ENCODE peak calls at places on chromosomes 16 and 17, in seven cellular contexts. Q is heart right ventricle; S is CD8-positive, alpha-beta memory T cell; M is left ventricle myocardium inferior; W is MG63; G is CD8-positive, alpha-beta T cell; A is Caco-2. X is an unnamed sample.

GRCh38 chr17:64256913-64257807 is 5.9 kb downstream of the TEX2 start:
- DNase-seq in G (no peak), W (no peak), S (no peak), A (no peak), M (no peak), Q (no peak), X (no peak)

GRCh38 chr17:60086822-60087591 is 8.3 kb upstream of the HEATR6 start:
- DNase-seq in A (no peak), Q (no peak), S (no peak), G (no peak), W (peak; percentile 84), M (no peak), X (no peak)

GRCh38 chr16:84876873-84877606 is 57.3 kb downstream of the CRISPLD2 start:
- DNase-seq in M (peak; percentile 6), Q (no peak), A (no peak), S (no peak), G (no peak), W (no peak), X (no peak)

GRCh38 chr17:42288985-42289862 is 926 bp downstream of the STAT5A start:
- DNase-seq in W (no peak), M (no peak), A (no peak), G (peak; percentile 53), Q (peak; percentile 43), S (peak; percentile 80), X (no peak)

GRCh38 chr16:28063611-28064061 is at the start of gene GSG1L:
- DNase-seq in Q (no peak), G (no peak), A (peak; percentile 11), S (no peak), W (no peak), M (no peak), X (no peak)

GRCh38 chr16:69423189-69423588 is 1.2 kb upstream of the CYB5B start:
- DNase-seq in W (no peak), G (no peak), M (no peak), S (no peak), A (no peak), Q (no peak), X (no peak)

GRCh38 chr17:72185571-72185970 is 64.8 kb downstream of the SOX9 start:
- DNase-seq in A (no peak), M (peak; percentile 64), W (no peak), G (no peak), Q (peak; percentile 46), S (no peak), X (no peak)

GRCh38 chr17:61409301-61410099 is 9.9 kb downstream of the TBX2 start:
- DNase-seq in A (peak; percentile 88), W (peak; percentile 80), Q (peak; percentile 74), S (no peak), G (peak; percentile 30), M (no peak), X (no peak)

GRCh38 chr17:27494192-27495091 is 38.2 kb downstream of the KSR1 start:
- DNase-seq in S (no peak), Q (peak; percentile 63), W (peak; percentile 83), M (peak; percentile 67), G (no peak), A (peak; percentile 92), X (no peak)

GRCh38 chr16:55873122-55873521 is 2.1 kb downstream of the CES5A start:
- DNase-seq in Q (no peak), W (no peak), G (no peak), A (no peak), S (no peak), M (no peak), X (no peak)

GRCh38 chr16:55875273-55875672 is at the start of gene CES5A:
- DNase-seq in Q (no peak), G (no peak), A (no peak), M (no peak), W (no peak), S (no peak), X (no peak)

GRCh38 chr16:55872130-55872529 is 3.0 kb downstream of the CES5A start:
- DNase-seq in Q (no peak), M (no peak), A (no peak), W (no peak), G (no peak), S (no peak), X (no peak)

GRCh38 chr16:55871411-55872038 is 3.6 kb downstream of the CES5A start:
- DNase-seq in Q (no peak), G (no peak), A (no peak), M (no peak), W (no peak), S (no peak), X (no peak)

GRCh38 chr16:55876854-55877253 is 1.7 kb upstream of the CES5A start:
- DNase-seq in M (no peak), S (no peak), Q (no peak), A (no peak), G (no peak), W (peak; percentile 13), X (no peak)
- H3K27me3 ChIP-seq in M (peaks cover 41% of the 10 kb centered on the region), S (no peaks in the 10 kb centered on the region), Q (no peaks in the 10 kb centered on the region), A (no peaks in the 10 kb centered on the region), G (no peaks in the 10 kb centered on the region), W (peaks cover 14% of the 10 kb centered on the region), X (no peaks in the 10 kb centered on the region)

GRCh38 chr16:29992371-29992967 is 2.9 kb downstream of the HIRIP3 start:
- DNase-seq in G (no peak), M (no peak), W (peak; percentile 41), Q (no peak), A (no peak), S (no peak), X (no peak)

GRCh38 chr16:29994613-29995329 is 646 bp downstream of the HIRIP3 start:
- DNase-seq in A (peak; percentile 84), Q (peak; percentile 61), S (no peak), W (peak; percentile 60), G (peak; percentile 68), M (no peak), X (peak; percentile 35)

GRCh38 chr16:29993903-29994612 is 1.4 kb downstream of the HIRIP3 start:
- DNase-seq in S (no peak), Q (no peak), A (no peak), W (no peak), G (no peak), M (no peak), X (no peak)

GRCh38 chr16:29991571-29991904 is 3.9 kb downstream of the HIRIP3 start:
- DNase-seq in W (no peak), A (no peak), Q (no peak), S (no peak), M (no peak), G (no peak), X (no peak)

DNA sequence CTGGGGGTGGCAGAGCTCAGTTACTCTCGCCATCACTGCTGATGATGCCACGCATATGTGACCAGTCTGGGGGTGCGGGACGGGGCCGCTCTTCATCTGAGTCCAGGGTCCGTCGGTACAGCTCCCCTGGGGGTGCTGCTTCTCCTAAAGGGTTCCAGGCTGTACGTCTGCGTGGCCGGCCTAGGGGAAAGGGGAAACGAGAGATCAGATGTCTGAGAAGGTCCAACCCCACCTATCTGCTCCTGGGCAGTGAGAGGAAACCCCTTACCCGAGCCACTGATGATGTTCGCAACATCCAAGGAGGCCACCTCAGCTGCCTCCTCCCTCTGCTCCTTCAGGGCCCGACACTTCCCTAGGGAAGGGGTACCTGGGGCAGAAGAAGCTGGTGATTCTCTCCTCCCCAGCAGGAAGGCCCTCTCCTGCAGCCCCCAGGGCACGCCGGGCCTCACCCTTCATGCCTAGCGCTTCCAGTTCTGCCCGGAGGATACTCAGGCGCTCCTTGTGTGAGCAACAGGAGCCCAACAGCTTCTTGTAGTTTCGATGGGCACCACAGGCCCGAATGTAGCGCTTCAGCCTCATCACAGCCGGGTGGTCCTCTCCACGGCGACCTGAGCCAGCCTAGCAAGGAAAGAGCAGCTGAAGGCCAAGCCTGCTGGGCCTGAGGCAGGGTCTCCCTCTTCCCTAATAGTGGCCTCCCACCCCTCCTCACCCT is 2.1 kb downstream of the HIRIP3 start:
- DNase-seq in Q (no peak), M (no peak), W (no peak), S (no peak), A (no peak), G (no peak), X (no peak)
- H3K36me3 ChIP-seq in Q (peaks cover 8% of the 10 kb centered on the region), M (peaks cover 67% of the 10 kb centered on the region), W (peaks cover 69% of the 10 kb centered on the region), S (peaks cover 6% of the 10 kb centered on the region), A (no peaks in the 10 kb centered on the region), G (peaks cover 13% of the 10 kb centered on the region), X (peaks cover 35% of the 10 kb centered on the region)

GRCh38 chr17:73909156-73909555 is 264.9 kb upstream of the SDK2 start:
- DNase-seq in Q (no peak), A (no peak), W (no peak), M (no peak), G (no peak), S (no peak), X (no peak)

GRCh38 chr17:73907601-73907910 is 263.3 kb upstream of the SDK2 start:
- DNase-seq in S (no peak), Q (no peak), W (no peak), G (no peak), M (no peak), A (no peak), X (no peak)

GRCh38 chr17:73902416-73903181 is 258.4 kb upstream of the SDK2 start:
- DNase-seq in M (no peak), G (no peak), Q (peak; percentile 21), A (no peak), S (no peak), W (no peak), X (no peak)

GRCh38 chr17:73910216-73910615 is 266.0 kb upstream of the SDK2 start:
- DNase-seq in Q (no peak), W (no peak), A (no peak), S (no peak), M (no peak), G (no peak), X (no peak)

GRCh38 chr17:73906896-73907600 is 262.8 kb upstream of the SDK2 start:
- DNase-seq in W (no peak), Q (no peak), S (no peak), M (no peak), G (no peak), A (no peak), X (no peak)
- H3K27me3 ChIP-seq in W (peaks cover 19% of the 10 kb centered on the region), Q (peaks cover 89% of the 10 kb centered on the region), S (peaks cover 17% of the 10 kb centered on the region), M (peaks cover 100% of the 10 kb centered on the region), G (no peaks in the 10 kb centered on the region), A (no peaks in the 10 kb centered on the region), X (no peaks in the 10 kb centered on the region)

GRCh38 chr17:18236494-18236893 is 11.1 kb downstream of the LLGL1 start:
- DNase-seq in A (no peak), Q (no peak), S (no peak), M (no peak), W (no peak), G (no peak), X (no peak)

GRCh38 chr17:18235743-18236256 is 10.4 kb downstream of the LLGL1 start:
- DNase-seq in G (no peak), S (no peak), A (no peak), Q (no peak), W (peak; percentile 75), M (no peak), X (no peak)

GRCh38 chr17:18238299-18238698 is 12.9 kb downstream of the LLGL1 start:
- DNase-seq in A (no peak), Q (no peak), W (no peak), S (no peak), G (no peak), M (no peak), X (no peak)

GRCh38 chr17:18234853-18235380 is 9.5 kb downstream of the LLGL1 start:
- DNase-seq in A (no peak), W (no peak), G (no peak), M (no peak), S (no peak), Q (no peak), X (no peak)

DNA sequence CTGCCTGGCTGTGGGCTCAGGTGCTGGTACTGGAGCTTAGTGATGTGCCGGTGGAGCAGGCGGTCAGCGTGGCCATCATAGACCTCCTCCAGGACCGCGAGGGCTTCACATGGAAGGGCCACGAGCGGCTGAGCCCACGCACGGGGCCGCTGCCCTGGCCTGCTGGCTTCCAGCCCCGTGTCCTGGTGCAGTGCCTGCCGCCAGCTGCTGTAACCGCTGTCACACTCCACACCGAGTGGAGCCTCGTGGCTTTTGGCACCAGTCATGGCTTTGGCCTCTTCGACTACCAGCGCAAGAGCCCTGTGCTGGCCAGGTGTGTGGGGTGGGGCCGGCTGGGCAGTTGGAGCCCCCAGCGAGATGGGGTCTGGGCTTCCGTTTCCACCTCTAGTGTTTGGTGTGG is 12.0 kb downstream of the LLGL1 start:
- DNase-seq in S (no peak), M (no peak), Q (no peak), W (no peak), G (no peak), A (no peak), X (no peak)
- H3K36me3 ChIP-seq in S (no peaks in the 10 kb centered on the region), M (peaks cover 65% of the 10 kb centered on the region), Q (no peaks in the 10 kb centered on the region), W (no peaks in the 10 kb centered on the region), G (peaks cover 6% of the 10 kb centered on the region), A (peaks cover 6% of the 10 kb centered on the region), X (peaks cover 43% of the 10 kb centered on the region)